ENCODE peak calls at places on chromosomes 12 and 14, in four cellular contexts. K is HepG2, I is endothelial cell of umbilical vein, S is GM12878. W is an unnamed sample.

GRCh38 chr12:31496257-31496656 is 94.7 kb downstream of the DENND5B start:
- DNase-seq in S (no peak), K (no peak), I (no peak), W (no peak)

GRCh38 chr12:64450711-64451486 is 1.0 kb upstream of the TBK1 start:
- DNase-seq in K (peak; percentile 27), S (no peak), I (peak; percentile 23), W (peak; percentile 78)

GRCh38 chr12:106645074-106645421 is 62.2 kb downstream of the RFX4 start:
- DNase-seq in S (no peak), I (no peak), K (peak; percentile 93), W (no peak)

GRCh38 chr12:55969356-55969755 is 2.7 kb downstream of the CDK2 start:
- DNase-seq in S (no peak), I (no peak), K (no peak), W (no peak)

GRCh38 chr12:89947437-89948265 is 239.0 kb upstream of the ATP2B1 start:
- DNase-seq in S (no peak), K (no peak), I (peak; percentile 96), W (no peak)

GRCh38 chr12:120928864-120929652 is 24.9 kb upstream of the SPPL3 start:
- DNase-seq in I (no peak), K (no peak), S (no peak), W (no peak)

GRCh38 chr12:46296822-46297221 is 28.0 kb upstream of the SLC38A1 start:
- DNase-seq in S (no peak), I (no peak), K (no peak), W (no peak)

GRCh38 chr12:132490481-132491348 is 764 bp downstream of the FBRSL1 start:
- DNase-seq in K (no peak), I (peak; percentile 9), S (no peak), W (peak; percentile 51)

GRCh38 chr12:109586385-109587296 is 13.0 kb downstream of the MVK start:
- DNase-seq in K (peak; percentile 82), I (no peak), S (no peak), W (no peak)

GRCh38 chr14:66511849-66512248 is 3.9 kb downstream of the GPHN start:
- DNase-seq in S (no peak), I (no peak), K (no peak), W (no peak)

GRCh38 chr12:89494411-89495231 is 30.0 kb downstream of the GALNT4 start:
- DNase-seq in I (no peak), S (no peak), K (no peak), W (no peak)

GRCh38 chr14:58557242-58557641 is 80.5 kb upstream of the DACT1 start:
- DNase-seq in S (no peak), K (no peak), I (no peak), W (no peak)

GRCh38 chr12:131672311-131672940 is 38.5 kb upstream of the SFSWAP start:
- DNase-seq in I (no peak), K (no peak), S (no peak), W (no peak)

GRCh38 chr14:53538316-53538851 is 385.3 kb upstream of the DDHD1 start:
- DNase-seq in S (no peak), I (peak; percentile 53), K (no peak), W (no peak)

GRCh38 chr12:24505366-24506025 is 443.4 kb downstream of the BCAT1 start:
- DNase-seq in S (no peak), I (no peak), K (no peak), W (no peak)

GRCh38 chr12:28096649-28097048 is 93.6 kb upstream of the CCDC91 start:
- DNase-seq in S (no peak), K (no peak), I (no peak), W (no peak)

GRCh38 chr12:52243264-52243773 is 10.3 kb downstream of the KRT7 start:
- DNase-seq in I (peak; percentile 40), K (no peak), S (no peak), W (no peak)

GRCh38 chr14:100890451-100890850 is 13.1 kb downstream of the RTL1 start:
- DNase-seq in I (no peak), K (no peak), S (no peak), W (no peak)

GRCh38 chr12:122499991-122500684 is 594 bp downstream of the ZCCHC8 start:
- DNase-seq in S (no peak), I (peak; percentile 71), K (peak; percentile 70), W (peak; percentile 85)

GRCh38 chr12:112947761-112948160 is 9.5 kb downstream of the OAS3 start:
- DNase-seq in S (no peak), I (no peak), K (no peak), W (no peak)

GRCh38 chr12:8697476-8698131 is at the start of gene RIMKLB:
- DNase-seq in I (peak; percentile 78), S (no peak), K (no peak), W (peak; percentile 79)

GRCh38 chr14:67837011-67837624 is 17.5 kb downstream of the RAD51B start:
- DNase-seq in I (peak; percentile 82), S (peak; percentile 34), K (peak; percentile 74), W (peak; percentile 68)

GRCh38 chr14:39988939-39989338 is 556.7 kb upstream of the FBXO33 start:
- DNase-seq in I (no peak), S (no peak), K (peak; percentile 64), W (peak; percentile 54)

GRCh38 chr12:69685810-69686209 is 13.3 kb downstream of the BEST3 start:
- DNase-seq in I (peak; percentile 8), K (no peak), S (no peak), W (no peak)

GRCh38 chr12:106645465-106646330 is 62.9 kb downstream of the RFX4 start:
- DNase-seq in K (no peak), I (no peak), S (no peak), W (no peak)

GRCh38 chr12:91111366-91112321 is at the start of gene LUM:
- DNase-seq in S (no peak), K (no peak), I (peak; percentile 6), W (no peak)

GRCh38 chr14:29906256-29906885 is 21.3 kb downstream of the PRKD1 start:
- DNase-seq in K (peak; percentile 33), S (no peak), I (peak; percentile 60), W (no peak)

GRCh38 chr12:10031771-10032175 is 1.3 kb downstream of the CLEC9A start:
- DNase-seq in K (no peak), S (no peak), I (peak; percentile 99), W (no peak)

GRCh38 chr12:24948816-24949722 is at the start of gene BCAT1:
- DNase-seq in S (no peak), I (peak; percentile 88), K (peak; percentile 61), W (peak; percentile 98)

GRCh38 chr12:110345176-110345651 is 58.3 kb downstream of the ANAPC7 start:
- DNase-seq in K (peak; percentile 97), I (no peak), S (no peak), W (peak; percentile 67)

GRCh38 chr12:13032164-13032563 is 12.0 kb upstream of the FAM234B start:
- DNase-seq in S (no peak), I (no peak), K (no peak), W (no peak)

GRCh38 chr12:96197503-96198272 is 3.5 kb downstream of the ELK3 start:
- DNase-seq in I (peak; percentile 92), K (no peak), S (no peak), W (no peak)

GRCh38 chr12:124694846-124695497 is 127.6 kb upstream of the NCOR2 start:
- DNase-seq in I (peak; percentile 90), K (no peak), S (no peak), W (peak; percentile 84)

GRCh38 chr12:55771736-55772135 is 28.8 kb downstream of the GDF11 start:
- DNase-seq in K (no peak), I (no peak), S (no peak), W (no peak)

GRCh38 chr12:110314308-110314707 is 33.3 kb downstream of the ATP2A2 start:
- DNase-seq in I (peak; percentile 30), K (peak; percentile 47), S (peak; percentile 40), W (peak; percentile 86)

GRCh38 chr12:82608706-82609105 is 78.0 kb upstream of the TMTC2 start:
- DNase-seq in K (no peak), I (no peak), S (no peak), W (no peak)

GRCh38 chr14:91261986-91262549 is 17.6 kb upstream of the GPR68 start:
- DNase-seq in S (no peak), K (no peak), I (no peak), W (no peak)
- TF ChIP-seq CTCF in S (no peak), K (no peak), I (no peak), W (no peak)

DNA sequence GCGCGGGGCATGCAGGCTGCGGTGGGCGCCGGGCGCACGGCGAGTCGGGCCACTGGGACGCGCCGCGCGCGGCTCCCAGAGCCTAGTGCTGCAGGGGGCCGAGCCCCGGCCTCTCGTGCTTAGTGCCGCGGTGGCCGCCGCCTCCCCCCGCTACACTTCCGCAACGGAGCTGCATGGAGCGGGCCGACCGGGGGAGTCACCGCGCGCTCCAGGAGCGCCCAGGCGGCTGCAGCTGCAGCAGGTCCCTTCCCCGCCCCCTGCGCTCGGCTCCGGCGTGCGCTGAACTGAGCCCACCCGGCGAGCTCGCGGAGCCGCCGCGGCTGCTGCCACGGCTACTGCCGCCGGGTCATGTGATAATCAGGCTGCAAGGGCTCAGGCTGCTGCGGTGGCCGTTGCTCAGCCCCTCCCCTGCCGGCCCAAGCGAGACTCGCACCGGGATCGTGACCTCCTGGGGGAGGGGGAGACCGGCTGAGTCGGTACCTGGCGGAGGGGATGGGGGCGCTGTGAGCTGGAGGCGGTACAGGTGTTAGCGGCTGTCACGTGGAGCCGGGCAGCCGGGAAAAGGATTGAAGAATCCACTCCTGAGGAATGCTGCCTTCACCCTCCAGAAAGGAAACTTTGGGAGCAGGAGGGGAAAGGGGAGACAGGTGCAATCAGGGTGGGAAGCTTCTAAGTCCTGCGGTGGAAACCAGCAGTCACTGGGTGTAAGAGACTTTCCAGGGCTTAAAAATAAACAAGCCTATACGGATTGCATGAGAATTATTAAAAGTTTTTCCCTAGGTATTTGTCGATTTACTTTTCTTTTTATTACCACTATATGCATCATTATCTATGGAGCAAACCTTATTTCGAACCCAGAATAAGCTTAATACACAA is at the start of gene PPM1H:
- DNase-seq in K (peak; percentile 86), I (peak; percentile 63), S (no peak), W (peak; percentile 81)
- TF ChIP-seq MYC in K (peak; percentile 91), I (no peak), S (no peak), W (peak; percentile 39)

GRCh38 chr12:949337-950099 is at the start of gene RAD52:
- DNase-seq in S (peak; percentile 96), K (peak; percentile 96), I (peak; percentile 99), W (peak; percentile 99)
- TF ChIP-seq POLR2A in S (peak; percentile 89), K (peak; percentile 65), I (no peak), W (peak; percentile 69)

DNA sequence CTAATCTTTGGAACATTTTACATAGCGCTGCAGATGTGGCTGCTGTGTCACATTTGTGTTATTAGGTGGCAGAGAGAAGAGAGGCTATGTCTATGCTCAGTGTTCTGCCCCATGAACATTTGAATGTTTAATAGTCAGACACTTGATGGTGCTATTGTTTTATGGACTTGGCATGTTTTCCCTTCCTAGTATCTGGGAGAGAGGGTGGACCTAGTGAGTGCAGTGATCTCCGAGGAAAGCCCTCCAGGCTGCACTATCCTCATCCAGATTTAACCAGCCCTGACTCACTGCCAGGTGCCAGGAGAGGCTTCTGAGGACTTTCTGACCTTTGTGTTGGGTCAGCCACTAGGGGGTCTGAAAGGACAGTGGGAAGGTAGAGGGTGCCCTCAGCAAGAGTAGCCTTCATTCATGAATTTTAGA is 24.3 kb downstream of the ZFC3H1 start:
- DNase-seq in K (peak; percentile 53), I (no peak), S (no peak), W (peak; percentile 30)
- TF ChIP-seq CTCF in K (peak; percentile 49), I (no peak), S (peak; percentile 23), W (peak; percentile 27)

DNA sequence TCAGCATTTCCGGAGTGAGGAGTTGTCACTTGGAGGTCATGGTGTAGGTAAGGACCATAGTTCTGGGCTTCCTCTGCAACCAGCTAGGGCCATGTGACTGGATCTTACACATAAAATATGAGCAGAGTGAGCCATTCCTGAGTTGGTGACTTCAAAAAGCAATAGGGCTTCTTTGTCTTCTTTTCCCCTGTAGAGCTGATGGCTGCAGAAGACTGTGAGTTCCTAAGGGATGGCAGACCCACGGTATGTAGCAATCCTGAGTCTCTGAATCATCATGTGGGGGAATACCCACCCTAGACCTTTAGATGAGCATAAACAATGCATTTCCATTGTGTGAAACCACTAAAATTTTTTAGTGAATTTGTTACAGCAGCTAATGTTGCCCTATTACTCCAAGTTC is 151.1 kb upstream of the TBX3 start:
- DNase-seq in I (no peak), S (no peak), K (no peak), W (no peak)
- TF ChIP-seq MYC in I (no peak), S (no peak), K (no peak), W (no peak)